ENCODE peak calls at places on chromosomes 12 and 14, in seven cellular contexts. T, A, Q, M, O, U and X are unnamed samples.
A peak's percentile ranks its signal among the peaks of the same experiment; 100 is the strongest.

GRCh38 chr14:80095623-80096022 is 115.7 kb downstream of the DIO2 start:
- DNase-seq in T (no peak), M (peak; percentile 70), Q (no peak), O (no peak), U (no peak), A (no peak), X (no peak)

GRCh38 chr14:104980601-104981531 is 2.7 kb upstream of the AHNAK2 start:
- DNase-seq in M (no peak), O (no peak), U (no peak), Q (no peak), T (peak; percentile 58), A (no peak), X (no peak)

GRCh38 chr14:51087024-51087423 is 7.9 kb downstream of the TRIM9 start:
- DNase-seq in T (peak; percentile 65), A (no peak), O (no peak), U (no peak), Q (no peak), M (peak; percentile 82), X (peak; percentile 29)

GRCh38 chr12:115199831-115200230 is 515.9 kb upstream of the TBX3 start:
- DNase-seq in A (no peak), T (no peak), Q (no peak), O (no peak), M (no peak), U (no peak), X (no peak)

GRCh38 chr12:112992541-112993398 is 14.5 kb downstream of the OAS2 start:
- DNase-seq in Q (no peak), U (peak; percentile 18), M (peak; percentile 77), A (peak; percentile 48), T (no peak), O (no peak), X (peak; percentile 84)

GRCh38 chr12:113111247-113111646 is 24.3 kb downstream of the RASAL1 start:
- DNase-seq in T (no peak), O (no peak), A (no peak), M (no peak), Q (no peak), U (no peak), X (no peak)

GRCh38 chr12:14958361-14959125 is 2.9 kb downstream of the ARHGDIB start:
- DNase-seq in U (no peak), M (no peak), Q (no peak), T (no peak), A (no peak), O (no peak), X (peak; percentile 50)

GRCh38 chr12:65308601-65309071 is 30.2 kb downstream of the MSRB3 start:
- DNase-seq in U (no peak), A (no peak), M (no peak), T (no peak), O (no peak), Q (no peak), X (no peak)

GRCh38 chr12:95857151-95857550 is 1.6 kb upstream of the SNRPF start:
- DNase-seq in Q (no peak), T (no peak), O (no peak), U (no peak), M (peak; percentile 20), A (no peak), X (no peak)

DNA sequence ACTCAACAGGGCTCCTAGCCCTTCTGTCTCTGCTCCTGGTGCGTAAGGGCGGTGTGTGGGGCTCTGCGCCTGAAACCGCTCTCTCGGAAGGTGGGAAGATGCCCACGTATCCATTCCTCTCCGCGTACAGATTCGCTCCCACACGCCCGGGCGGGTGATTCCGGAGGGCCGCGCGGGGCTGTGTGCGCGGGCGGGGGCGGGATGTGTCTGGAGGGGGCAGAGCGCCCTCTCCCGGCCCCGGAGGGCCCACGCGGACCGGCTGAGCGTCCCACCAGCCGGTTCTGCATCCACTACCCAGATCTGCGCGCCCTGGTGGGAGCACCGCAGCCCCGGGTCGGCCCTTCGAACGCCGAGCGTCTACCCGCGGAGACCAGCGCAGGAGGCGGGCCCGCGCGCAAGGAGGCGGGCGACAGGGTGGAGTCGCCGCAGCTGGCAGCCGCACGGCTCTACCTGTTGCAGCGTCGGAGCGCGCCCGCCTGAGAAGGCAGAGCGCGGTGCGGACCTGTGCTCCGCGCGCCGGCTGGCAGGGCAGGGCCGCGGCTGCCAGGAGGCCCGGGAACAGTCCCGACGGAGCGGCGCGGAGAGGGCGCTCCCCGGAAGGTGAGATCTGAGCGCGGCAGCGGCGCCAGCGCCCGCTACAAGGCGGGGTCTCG is 1.4 kb upstream of the KCNK13 start:
- DNase-seq in U (no peak), A (peak; percentile 42), Q (no peak), M (peak; percentile 64), O (no peak), T (no peak), X (peak; percentile 39)
- TF ChIP-seq CTCF in U (no peak), A (peak; percentile 9), Q (peak; percentile 7), M (peak; percentile 52), O (peak; percentile 33), T (no peak), X (peak; percentile 8)

DNA sequence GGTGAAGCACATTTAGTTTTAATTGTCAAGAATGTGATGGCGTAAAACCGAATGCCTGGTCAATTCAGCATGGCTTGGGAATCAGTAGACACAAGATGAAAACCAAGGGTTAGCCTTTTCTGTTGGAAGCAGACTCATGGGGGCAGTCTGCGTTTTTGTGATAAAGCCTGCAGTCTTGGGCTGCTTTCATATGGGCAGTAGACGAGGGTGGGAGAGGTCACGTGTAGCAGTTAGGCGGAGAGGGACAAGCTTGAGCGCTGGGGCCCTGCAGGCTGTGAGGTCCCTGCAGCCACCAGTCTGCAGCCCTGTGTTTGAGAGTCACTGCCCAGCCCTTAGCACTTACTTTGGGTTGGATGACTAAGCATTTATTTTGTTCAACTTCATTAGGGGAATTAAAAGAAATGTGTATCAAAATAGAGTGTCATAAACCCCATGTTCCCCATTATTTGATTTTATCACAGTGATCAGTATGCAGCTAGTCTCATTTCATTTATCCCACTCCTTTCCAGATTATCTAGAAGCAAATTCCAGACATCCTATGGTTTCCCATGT is 37.2 kb downstream of the EP400 start:
- DNase-seq in Q (no peak), U (no peak), O (peak; percentile 14), A (no peak), T (no peak), M (no peak), X (peak; percentile 39)
- TF ChIP-seq POLR2A in Q (no peak), U (no peak), O (no peak), A (no peak), T (no peak), M (no peak), X (no peak)

DNA sequence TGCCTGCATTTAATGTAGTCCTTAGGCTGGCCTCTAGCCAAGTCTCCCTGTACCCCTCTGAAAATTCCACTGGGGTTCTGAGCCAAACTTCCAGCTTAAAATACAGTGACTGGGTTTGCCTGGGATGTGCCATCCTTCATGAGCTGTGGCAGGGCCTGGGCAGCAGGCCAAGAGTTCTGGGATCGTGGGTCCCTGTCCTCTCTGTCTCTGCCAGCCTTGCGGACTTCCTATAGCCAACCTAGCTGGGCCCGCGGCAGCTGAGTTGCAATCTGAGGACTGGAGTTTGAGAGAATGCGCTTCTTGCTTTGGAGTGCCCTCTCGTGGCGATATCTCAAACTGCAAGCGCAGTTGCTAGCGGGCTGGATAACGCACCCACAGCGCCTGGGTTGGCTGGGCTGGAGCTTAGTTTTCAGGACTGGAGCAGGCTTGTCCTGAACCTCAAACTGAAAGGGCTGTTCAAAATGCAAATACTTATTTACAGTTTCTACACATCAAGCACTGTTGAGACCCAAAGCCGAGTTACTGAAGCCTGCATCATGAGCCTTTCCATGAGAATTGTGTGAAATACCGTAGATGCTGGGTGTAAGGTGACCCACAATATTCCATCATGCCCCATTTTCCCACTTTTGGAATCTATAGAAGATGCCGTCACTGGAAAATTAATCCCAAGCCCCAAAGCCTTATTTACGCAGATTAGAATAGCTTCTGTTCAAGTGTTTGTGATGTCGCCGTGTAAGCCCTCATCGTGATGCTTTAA is 7.3 kb upstream of the IFI27L2 start:
- DNase-seq in U (peak; percentile 88), M (peak; percentile 83), Q (peak; percentile 78), O (peak; percentile 97), A (peak; percentile 90), T (peak; percentile 91), X (peak; percentile 78)
- TF ChIP-seq CTCF in U (peak; percentile 94), M (peak; percentile 85), Q (peak; percentile 84), O (no peak), A (peak; percentile 93), T (peak; percentile 94), X (peak; percentile 86)

GRCh38 chr12:57462307-57463253 is 3.0 kb downstream of the GLI1 start:
- DNase-seq in O (no peak), A (peak; percentile 89), M (peak; percentile 96), T (peak; percentile 95), U (peak; percentile 77), Q (peak; percentile 78), X (peak; percentile 93)
- TF ChIP-seq POLR2A in O (no peak), A (peak; percentile 39), M (no peak), T (no peak), U (peak; percentile 26), Q (peak; percentile 51), X (no peak)

DNA sequence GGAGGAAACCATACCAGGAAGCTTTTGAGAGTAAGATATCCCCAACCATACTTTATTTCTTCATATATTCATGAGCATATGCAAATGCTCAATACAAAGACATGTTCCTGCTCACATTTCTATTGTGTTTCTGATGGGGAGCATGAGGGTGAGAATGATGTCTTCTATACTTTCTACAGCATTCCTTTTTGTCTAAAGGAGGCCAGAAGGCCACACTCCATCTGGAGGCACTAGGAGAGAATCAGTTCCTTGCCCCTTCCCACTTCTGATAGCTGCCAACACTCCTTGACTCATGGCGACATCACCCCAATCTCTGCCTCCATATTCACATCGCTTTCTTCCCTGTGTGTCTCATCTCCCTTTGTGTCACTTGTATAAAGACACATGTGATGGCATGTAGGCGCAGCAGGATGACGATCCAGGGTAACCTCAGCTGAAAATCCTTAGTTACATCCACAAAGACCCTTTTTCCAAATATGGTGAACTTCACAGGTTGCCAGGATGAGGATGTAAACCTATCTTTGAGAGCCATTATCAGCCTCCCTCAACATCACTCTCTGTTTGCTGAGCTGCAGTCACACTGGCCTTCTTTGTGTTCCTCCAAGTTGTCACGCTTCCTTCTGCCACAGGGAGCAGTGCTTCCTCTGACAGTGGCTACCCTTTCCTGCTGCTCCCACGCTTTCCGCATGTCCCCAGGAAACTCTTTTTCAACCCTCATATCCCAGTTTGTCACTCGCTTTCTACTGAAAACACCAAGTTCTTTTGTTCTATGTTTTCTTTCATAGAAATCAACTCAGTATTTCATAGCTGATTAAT is 96.9 kb downstream of the STXBP6 start:
- DNase-seq in U (no peak), M (peak; percentile 13), T (no peak), O (no peak), A (no peak), Q (no peak), X (no peak)
- TF ChIP-seq CTCF in U (no peak), M (no peak), T (no peak), O (peak; percentile 19), A (no peak), Q (no peak), X (peak; percentile 7)

GRCh38 chr12:53079226-53080117 is at the start of gene SPRYD3:
- DNase-seq in Q (peak; percentile 97), O (peak; percentile 100), U (peak; percentile 98), T (peak; percentile 99), A (peak; percentile 98), M (peak; percentile 99), X (peak; percentile 99)
- TF ChIP-seq POLR2A in Q (peak; percentile 86), O (peak; percentile 72), U (peak; percentile 88), T (peak; percentile 90), A (peak; percentile 92), M (peak; percentile 99), X (peak; percentile 75)

GRCh38 chr14:52923902-52924575 is 26.8 kb downstream of the FERMT2 start:
- DNase-seq in M (peak; percentile 33), A (no peak), T (no peak), U (no peak), O (no peak), Q (no peak), X (no peak)
- TF ChIP-seq CTCF in M (peak; percentile 35), A (no peak), T (no peak), U (no peak), O (no peak), Q (no peak), X (no peak)